ENCODE peak calls at places on chromosome X, in six cellular contexts. One of them, this sample, is unnamed.

GRCh38 chrX:82589410-82589809 is 918.7 kb upstream of the POU3F4 start:
- DNase-seq in mesenchymal stem cell: peak; percentile 5
- DNase-seq in neuronal stem cell: no peak
- DNase-seq in H9: no peak
- DNase-seq in H1: no peak
- DNase-seq in trophoblast cell: no peak
- DNase-seq in this sample: no peak

GRCh38 chrX:107205770-107206696 is at the start of the genes DNAAF6 and NUP62CL:
- DNase-seq in mesenchymal stem cell: peak; percentile 50
- DNase-seq in neuronal stem cell: peak; percentile 82
- DNase-seq in H9: peak; percentile 91
- DNase-seq in H1: peak; percentile 75
- DNase-seq in trophoblast cell: peak; percentile 72
- DNase-seq in this sample: no peak

GRCh38 chrX:151726751-151727150 is 7.8 kb upstream of the CNGA2 start:
- DNase-seq in mesenchymal stem cell: no peak
- DNase-seq in neuronal stem cell: no peak
- DNase-seq in H9: no peak
- DNase-seq in H1: no peak
- DNase-seq in trophoblast cell: no peak
- DNase-seq in this sample: no peak

GRCh38 chrX:47577424-47577823 is 4.8 kb upstream of the TIMP1 start:
- DNase-seq in mesenchymal stem cell: peak; percentile 54
- DNase-seq in neuronal stem cell: no peak
- DNase-seq in H9: no peak
- DNase-seq in H1: no peak
- DNase-seq in trophoblast cell: no peak
- DNase-seq in this sample: no peak

GRCh38 chrX:14027031-14027430 is 2.7 kb downstream of the GEMIN8 start:
- DNase-seq in mesenchymal stem cell: no peak
- DNase-seq in neuronal stem cell: no peak
- DNase-seq in H9: no peak
- DNase-seq in H1: no peak
- DNase-seq in trophoblast cell: no peak
- DNase-seq in this sample: peak; percentile 35

GRCh38 chrX:50067435-50068292 is 133.1 kb downstream of the AKAP4 start:
- DNase-seq in mesenchymal stem cell: peak; percentile 60
- DNase-seq in neuronal stem cell: peak; percentile 67
- DNase-seq in H9: peak; percentile 70
- DNase-seq in H1: peak; percentile 15
- DNase-seq in trophoblast cell: peak; percentile 56
- DNase-seq in this sample: peak; percentile 47

GRCh38 chrX:110395877-110396276 is 37.2 kb downstream of the RTL9 start:
- DNase-seq in mesenchymal stem cell: no peak
- DNase-seq in neuronal stem cell: no peak
- DNase-seq in H9: no peak
- DNase-seq in H1: no peak
- DNase-seq in trophoblast cell: peak; percentile 62
- DNase-seq in this sample: no peak

GRCh38 chrX:116657071-116657470 is 194.3 kb upstream of the CT83 start:
- DNase-seq in mesenchymal stem cell: no peak
- DNase-seq in neuronal stem cell: no peak
- DNase-seq in H9: no peak
- DNase-seq in H1: no peak
- DNase-seq in trophoblast cell: no peak
- DNase-seq in this sample: no peak

GRCh38 chrX:66498672-66499296 is 140.1 kb downstream of the EDA2R start:
- DNase-seq in mesenchymal stem cell: no peak
- DNase-seq in neuronal stem cell: no peak
- DNase-seq in H9: no peak
- DNase-seq in H1: no peak
- DNase-seq in trophoblast cell: no peak
- DNase-seq in this sample: no peak

GRCh38 chrX:154097003-154097596 is 417 bp downstream of the MECP2 start:
- DNase-seq in mesenchymal stem cell: peak; percentile 77
- DNase-seq in neuronal stem cell: peak; percentile 75
- DNase-seq in H9: peak; percentile 49
- DNase-seq in H1: no peak
- DNase-seq in trophoblast cell: peak; percentile 43
- DNase-seq in this sample: peak; percentile 51
- H3K18ac ChIP-seq in mesenchymal stem cell: peak overlapping the region; percentile 75
- H3K18ac ChIP-seq in neuronal stem cell: peak overlapping the region; percentile 87
- H3K18ac ChIP-seq in H9: no peak overlapping the region
- H3K18ac ChIP-seq in H1: no peak overlapping the region
- H3K18ac ChIP-seq in trophoblast cell: peak overlapping the region; percentile 84
- H3K18ac ChIP-seq in this sample: no peak overlapping the region

DNA sequence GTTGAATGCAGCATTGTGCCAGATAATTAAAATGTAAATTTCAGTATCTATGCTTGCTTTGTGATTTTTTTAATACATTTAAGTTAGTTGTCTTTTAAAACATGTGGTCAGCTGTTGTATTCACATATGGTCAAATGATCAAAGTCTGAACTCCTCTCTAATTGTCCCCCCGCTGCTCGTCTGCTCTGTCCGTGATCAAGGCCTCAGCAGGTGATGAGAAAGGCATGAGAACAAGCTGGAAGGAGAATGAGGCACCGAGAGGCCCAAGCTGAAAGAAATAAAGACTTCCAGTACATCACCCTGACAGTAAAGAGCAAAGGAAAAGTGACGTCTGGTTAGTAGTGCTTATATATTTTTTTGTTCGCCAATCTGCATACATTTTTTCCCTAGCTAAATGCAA is 181.3 kb downstream of the ZIC3 start:
- DNase-seq in mesenchymal stem cell: no peak
- DNase-seq in neuronal stem cell: no peak
- DNase-seq in H9: peak; percentile 62
- DNase-seq in H1: peak; percentile 56
- DNase-seq in trophoblast cell: no peak
- DNase-seq in this sample: no peak
- H2BK120ac ChIP-seq in mesenchymal stem cell: no peak overlapping the region
- H2BK120ac ChIP-seq in neuronal stem cell: no peak overlapping the region
- H2BK120ac ChIP-seq in H9: no peak overlapping the region
- H2BK120ac ChIP-seq in H1: no peak overlapping the region
- H2BK120ac ChIP-seq in trophoblast cell: no peak overlapping the region
- H2BK120ac ChIP-seq in this sample: no peak overlapping the region

DNA sequence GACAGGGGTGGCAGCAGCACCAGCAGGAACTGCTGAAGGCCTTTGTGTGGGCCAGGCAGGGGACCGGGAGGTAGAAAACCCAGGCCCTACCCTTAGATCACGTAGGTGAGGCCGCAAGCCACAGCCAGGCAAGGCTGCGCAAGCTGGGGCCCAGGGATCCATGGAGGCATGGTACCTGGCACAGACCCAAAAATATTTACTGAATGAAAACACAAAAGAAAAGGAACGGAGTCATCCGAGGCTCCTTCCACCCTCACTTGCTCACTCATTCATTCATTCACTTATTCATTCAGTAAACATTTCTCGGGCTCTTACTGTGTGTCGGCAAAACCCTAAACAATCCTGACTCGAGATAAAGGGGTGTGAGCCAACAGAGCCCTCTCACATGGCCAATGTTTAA is 102.3 kb downstream of the BCOR start:
- DNase-seq in mesenchymal stem cell: no peak
- DNase-seq in neuronal stem cell: no peak
- DNase-seq in H9: no peak
- DNase-seq in H1: no peak
- DNase-seq in trophoblast cell: no peak
- DNase-seq in this sample: no peak
- H4K91ac ChIP-seq in mesenchymal stem cell: no peak overlapping the region
- H4K91ac ChIP-seq in neuronal stem cell: no peak overlapping the region
- H4K91ac ChIP-seq in H9: no peak overlapping the region
- H4K91ac ChIP-seq in H1: no peak overlapping the region
- H4K91ac ChIP-seq in trophoblast cell: no peak overlapping the region
- H4K91ac ChIP-seq in this sample: no peak overlapping the region

GRCh38 chrX:123962006-123962485 is 540 bp downstream of the STAG2 start:
- DNase-seq in mesenchymal stem cell: no peak
- DNase-seq in neuronal stem cell: no peak
- DNase-seq in H9: no peak
- DNase-seq in H1: no peak
- DNase-seq in trophoblast cell: peak; percentile 35
- DNase-seq in this sample: no peak

GRCh38 chrX:123961268-123962005 is at the start of gene STAG2:
- DNase-seq in mesenchymal stem cell: peak; percentile 93
- DNase-seq in neuronal stem cell: peak; percentile 71
- DNase-seq in H9: peak; percentile 80
- DNase-seq in H1: no peak
- DNase-seq in trophoblast cell: peak; percentile 63
- DNase-seq in this sample: peak; percentile 85

GRCh38 chrX:123960956-123961267 is 594 bp upstream of the STAG2 start:
- DNase-seq in mesenchymal stem cell: no peak
- DNase-seq in neuronal stem cell: no peak
- DNase-seq in H9: no peak
- DNase-seq in H1: no peak
- DNase-seq in trophoblast cell: no peak
- DNase-seq in this sample: no peak

GRCh38 chrX:123962794-123963373 is 1.4 kb downstream of the STAG2 start:
- DNase-seq in mesenchymal stem cell: peak; percentile 97
- DNase-seq in neuronal stem cell: peak; percentile 70
- DNase-seq in H9: peak; percentile 89
- DNase-seq in H1: no peak
- DNase-seq in trophoblast cell: peak; percentile 81
- DNase-seq in this sample: peak; percentile 94

DNA sequence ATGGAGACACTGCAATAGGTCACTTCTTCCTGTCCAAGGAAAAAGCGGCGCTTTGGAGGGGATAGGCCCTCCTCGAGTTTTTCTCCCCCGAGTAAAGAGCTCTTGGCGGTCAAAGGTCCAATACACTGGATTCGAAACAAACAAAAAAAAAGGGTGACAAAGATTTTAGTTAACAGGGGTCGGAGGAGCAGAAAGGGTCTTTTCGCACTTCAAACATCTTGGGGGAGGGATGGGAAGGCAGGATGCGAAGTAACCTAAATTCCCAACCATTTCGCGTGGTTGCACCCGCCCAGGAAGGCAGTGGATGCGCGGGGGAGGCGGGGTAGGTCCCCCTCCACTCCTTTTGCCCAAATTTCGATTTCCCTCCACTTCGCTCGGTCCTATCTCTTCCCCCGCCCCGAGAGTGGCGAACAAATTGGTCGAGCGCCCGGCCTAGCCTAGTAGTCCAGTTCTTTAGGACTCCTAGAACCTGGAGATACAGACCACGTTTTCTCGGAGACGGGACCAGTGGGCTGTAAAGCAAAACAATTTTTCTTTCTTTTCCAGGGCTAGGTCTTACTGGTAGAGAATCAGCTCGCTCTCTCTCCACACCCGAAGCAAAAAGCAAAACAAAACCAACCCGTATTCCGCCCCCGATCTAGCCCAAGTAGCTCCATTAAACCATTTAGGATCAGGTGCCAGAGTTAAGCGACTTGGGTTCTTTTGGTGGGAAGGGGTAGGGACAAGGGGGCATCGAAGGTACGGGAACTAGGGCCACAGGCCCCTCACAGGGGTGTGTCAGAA is 2.0 kb upstream of the STAG2 start:
- DNase-seq in mesenchymal stem cell: peak; percentile 42
- DNase-seq in neuronal stem cell: peak; percentile 6
- DNase-seq in H9: no peak
- DNase-seq in H1: no peak
- DNase-seq in trophoblast cell: peak; percentile 32
- DNase-seq in this sample: no peak
- H3K18ac ChIP-seq in mesenchymal stem cell: peak overlapping the region; percentile 70
- H3K18ac ChIP-seq in neuronal stem cell: peak overlapping the region; percentile 85
- H3K18ac ChIP-seq in H9: no peak overlapping the region
- H3K18ac ChIP-seq in H1: no peak overlapping the region
- H3K18ac ChIP-seq in trophoblast cell: peak overlapping the region; percentile 40
- H3K18ac ChIP-seq in this sample: peak overlapping the region; percentile 50

DNA sequence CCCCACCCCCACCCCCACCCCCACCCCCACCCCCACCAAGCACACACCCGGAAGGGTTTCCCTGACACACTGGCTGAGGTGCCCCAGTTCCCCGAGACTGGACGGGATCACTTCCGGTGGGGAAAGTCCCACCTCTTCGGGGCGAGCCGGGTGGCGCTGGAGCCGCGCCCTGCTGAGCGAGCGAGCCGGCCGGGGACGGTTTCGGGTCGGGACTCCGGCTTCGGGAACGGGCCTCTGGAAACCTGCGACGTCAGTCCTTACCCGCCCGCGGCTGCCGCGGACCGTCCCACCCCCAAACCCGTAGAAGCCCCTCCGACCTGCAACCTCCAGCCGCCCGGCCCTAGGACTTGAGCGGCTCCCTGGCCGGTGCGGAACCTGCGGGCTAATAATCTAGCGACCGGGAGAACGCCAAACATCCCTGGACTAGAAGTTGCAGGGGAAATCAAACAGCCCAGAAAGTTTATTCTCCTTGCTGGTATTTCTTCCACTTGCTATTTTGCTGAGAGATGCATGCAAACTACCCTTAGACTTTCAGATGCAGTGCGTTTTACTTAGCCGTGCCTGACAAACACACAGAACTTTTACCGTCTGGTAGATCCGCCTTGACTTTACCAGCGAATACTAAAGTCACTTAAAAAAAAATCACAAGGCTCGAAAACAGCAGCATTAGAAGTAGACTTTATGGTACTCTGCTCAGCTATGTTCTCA is 993 bp downstream of the RAP2C start:
- DNase-seq in mesenchymal stem cell: peak; percentile 90
- DNase-seq in neuronal stem cell: peak; percentile 64
- DNase-seq in H9: peak; percentile 81
- DNase-seq in H1: peak; percentile 49
- DNase-seq in trophoblast cell: peak; percentile 73
- DNase-seq in this sample: peak; percentile 83
- H2BK120ac ChIP-seq in mesenchymal stem cell: peak overlapping the region; percentile 99
- H2BK120ac ChIP-seq in neuronal stem cell: no peak overlapping the region
- H2BK120ac ChIP-seq in H9: no peak overlapping the region
- H2BK120ac ChIP-seq in H1: no peak overlapping the region
- H2BK120ac ChIP-seq in trophoblast cell: peak overlapping the region; percentile 76
- H2BK120ac ChIP-seq in this sample: no peak overlapping the region

DNA sequence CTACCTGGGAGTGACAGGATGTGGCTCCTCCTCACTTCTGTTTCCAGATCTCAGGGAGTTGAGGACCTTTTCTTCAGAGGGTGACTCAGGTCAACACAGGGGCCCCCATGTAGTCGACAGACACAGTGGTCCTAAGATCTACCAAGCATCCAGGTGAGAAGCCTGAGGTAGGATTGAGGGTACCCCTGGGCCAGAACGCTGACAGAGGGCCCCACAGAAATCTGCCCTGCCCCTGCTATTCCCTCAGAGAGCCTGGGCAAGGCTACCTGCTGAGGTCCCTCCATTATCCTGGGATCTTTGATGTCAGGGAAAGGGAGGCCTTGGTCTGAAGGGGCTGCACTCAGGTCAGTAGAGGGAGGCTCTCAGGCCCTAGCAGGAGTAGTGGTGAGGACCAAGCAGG is 1.5 kb downstream of the MAGEA12 start:
- DNase-seq in mesenchymal stem cell: no peak
- DNase-seq in neuronal stem cell: no peak
- DNase-seq in H9: no peak
- DNase-seq in H1: no peak
- DNase-seq in trophoblast cell: no peak
- DNase-seq in this sample: no peak
- H4K91ac ChIP-seq in mesenchymal stem cell: no peak overlapping the region
- H4K91ac ChIP-seq in neuronal stem cell: no peak overlapping the region
- H4K91ac ChIP-seq in H9: no peak overlapping the region
- H4K91ac ChIP-seq in H1: no peak overlapping the region
- H4K91ac ChIP-seq in trophoblast cell: no peak overlapping the region
- H4K91ac ChIP-seq in this sample: no peak overlapping the region

GRCh38 chrX:19760345-19760744 is 127.1 kb downstream of the SH3KBP1 start:
- DNase-seq in mesenchymal stem cell: no peak
- DNase-seq in neuronal stem cell: no peak
- DNase-seq in H9: no peak
- DNase-seq in H1: no peak
- DNase-seq in trophoblast cell: peak; percentile 52
- DNase-seq in this sample: no peak
- H3K18ac ChIP-seq in mesenchymal stem cell: no peak overlapping the region
- H3K18ac ChIP-seq in neuronal stem cell: no peak overlapping the region
- H3K18ac ChIP-seq in H9: no peak overlapping the region
- H3K18ac ChIP-seq in H1: no peak overlapping the region
- H3K18ac ChIP-seq in trophoblast cell: peak overlapping the region; percentile 30
- H3K18ac ChIP-seq in this sample: no peak overlapping the region

GRCh38 chrX:129932137-129932791 is 26.3 kb downstream of the UTP14A start:
- DNase-seq in mesenchymal stem cell: peak; percentile 84
- DNase-seq in neuronal stem cell: peak; percentile 74
- DNase-seq in H9: peak; percentile 86
- DNase-seq in H1: peak; percentile 64
- DNase-seq in trophoblast cell: peak; percentile 63
- DNase-seq in this sample: peak; percentile 81
- H2BK120ac ChIP-seq in mesenchymal stem cell: peak overlapping the region; percentile 61
- H2BK120ac ChIP-seq in neuronal stem cell: no peak overlapping the region
- H2BK120ac ChIP-seq in H9: no peak overlapping the region
- H2BK120ac ChIP-seq in H1: no peak overlapping the region
- H2BK120ac ChIP-seq in trophoblast cell: peak overlapping the region; percentile 81
- H2BK120ac ChIP-seq in this sample: peak overlapping the region; percentile 62